ENCODE peak calls at places on chromosome 1, in four cellular contexts. H is neuronal stem cell, W is H9, L is H1. R is an unnamed sample.

GRCh38 chr1:18583326-18583941 is 47.2 kb upstream of the PAX7 start:
- DNase-seq in H (no peak), W (no peak), L (no peak), R (no peak)

GRCh38 chr1:46171351-46171750 is 3.5 kb upstream of the TSPAN1 start:
- DNase-seq in H (no peak), W (no peak), L (no peak), R (no peak)

GRCh38 chr1:59295603-59296002 is 1.3 kb upstream of the FGGY start:
- DNase-seq in H (no peak), W (no peak), L (no peak), R (no peak)

GRCh38 chr1:150364231-150365003 is 470 bp downstream of the RPRD2 start:
- DNase-seq in H (peak; percentile 81), W (peak; percentile 64), L (peak; percentile 9), R (peak; percentile 91)

GRCh38 chr1:193971595-193971994 is 785.2 kb upstream of the B3GALT2 start:
- DNase-seq in H (no peak), W (no peak), L (no peak), R (peak; percentile 46)

GRCh38 chr1:1876335-1876935 is 14.5 kb downstream of the GNB1 start:
- DNase-seq in H (no peak), W (no peak), L (no peak), R (no peak)

GRCh38 chr1:81158592-81158991 is 642.1 kb upstream of the ADGRL2 start:
- DNase-seq in H (no peak), W (no peak), L (no peak), R (peak; percentile 75)

GRCh38 chr1:211548321-211549091 is 30.5 kb downstream of the SLC30A1 start:
- DNase-seq in H (no peak), W (peak; percentile 56), L (no peak), R (no peak)

GRCh38 chr1:25683731-25684130 is 67.1 kb downstream of the MAN1C1 start:
- DNase-seq in H (no peak), W (no peak), L (no peak), R (no peak)

GRCh38 chr1:27525296-27526271 is 35.6 kb upstream of the WASF2 start:
- DNase-seq in H (no peak), W (peak; percentile 83), L (no peak), R (peak; percentile 91)

GRCh38 chr1:206738370-206739366 is 31.9 kb upstream of the IL19 start:
- DNase-seq in H (no peak), W (peak; percentile 49), L (no peak), R (no peak)

GRCh38 chr1:203769505-203770343 is 4.7 kb downstream of the LAX1 start:
- DNase-seq in H (no peak), W (no peak), L (no peak), R (peak; percentile 67)

GRCh38 chr1:109050228-109050995 is 8.5 kb upstream of the WDR47 start:
- DNase-seq in H (no peak), W (no peak), L (no peak), R (no peak)

GRCh38 chr1:226549937-226550670 is 1.5 kb downstream of the STUM start:
- DNase-seq in H (peak; percentile 5), W (peak; percentile 64), L (no peak), R (peak; percentile 25)

GRCh38 chr1:41515131-41515678 is 30.7 kb upstream of the EDN2 start:
- DNase-seq in H (no peak), W (no peak), L (no peak), R (no peak)

GRCh38 chr1:234108921-234109320 is 204.4 kb downstream of the SLC35F3 start:
- DNase-seq in H (no peak), W (no peak), L (no peak), R (no peak)

GRCh38 chr1:81801834-81802531 is 1.2 kb downstream of the ADGRL2 start:
- DNase-seq in H (no peak), W (peak; percentile 35), L (no peak), R (peak; percentile 67)

GRCh38 chr1:221089273-221089672 is 210.0 kb downstream of the HLX start:
- DNase-seq in H (no peak), W (no peak), L (no peak), R (peak; percentile 19)

GRCh38 chr1:15852036-15852827 is 4.7 kb downstream of the SPEN start:
- DNase-seq in H (no peak), W (no peak), L (no peak), R (no peak)
- H3K23ac ChIP-seq in H (no peak overlapping the region), W (no peak overlapping the region), L (no peak overlapping the region), R (no peak overlapping the region)

DNA sequence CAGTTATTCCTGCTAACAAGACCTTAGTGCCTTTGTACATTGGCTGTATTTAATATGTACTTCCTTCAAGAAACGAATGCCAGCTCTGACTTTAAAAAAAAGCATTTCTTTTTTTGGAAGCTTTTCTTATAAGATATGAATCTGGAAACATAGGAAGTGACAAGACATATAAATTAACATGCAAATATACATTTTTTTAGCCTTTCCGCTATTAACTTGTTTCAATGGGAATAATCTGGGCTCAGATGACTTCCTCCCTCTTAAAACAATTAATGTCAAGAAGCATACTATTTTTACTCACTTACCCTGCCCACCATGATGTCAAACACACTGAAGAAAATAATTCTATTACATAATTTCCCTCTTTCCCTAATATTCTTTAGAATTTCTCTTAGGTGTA is 1.4 kb downstream of the DENND1B start:
- DNase-seq in H (no peak), W (no peak), L (no peak), R (peak; percentile 2)
- H2BK15ac ChIP-seq in H (no peak overlapping the region), W (no peak overlapping the region), L (no peak overlapping the region), R (no peak overlapping the region)

GRCh38 chr1:184392779-184393522 is 6.1 kb downstream of the C1orf21 start:
- DNase-seq in H (no peak), W (no peak), L (no peak), R (no peak)
- H2BK12ac ChIP-seq in H (no peak overlapping the region), W (no peak overlapping the region), L (no peak overlapping the region), R (peak overlapping the region; percentile 75)

GRCh38 chr1:8541961-8542521 is 224.1 kb downstream of the SLC45A1 start:
- DNase-seq in H (no peak), W (no peak), L (no peak), R (peak; percentile 87)
- H3K23ac ChIP-seq in H (no peak overlapping the region), W (no peak overlapping the region), L (no peak overlapping the region), R (no peak overlapping the region)

DNA sequence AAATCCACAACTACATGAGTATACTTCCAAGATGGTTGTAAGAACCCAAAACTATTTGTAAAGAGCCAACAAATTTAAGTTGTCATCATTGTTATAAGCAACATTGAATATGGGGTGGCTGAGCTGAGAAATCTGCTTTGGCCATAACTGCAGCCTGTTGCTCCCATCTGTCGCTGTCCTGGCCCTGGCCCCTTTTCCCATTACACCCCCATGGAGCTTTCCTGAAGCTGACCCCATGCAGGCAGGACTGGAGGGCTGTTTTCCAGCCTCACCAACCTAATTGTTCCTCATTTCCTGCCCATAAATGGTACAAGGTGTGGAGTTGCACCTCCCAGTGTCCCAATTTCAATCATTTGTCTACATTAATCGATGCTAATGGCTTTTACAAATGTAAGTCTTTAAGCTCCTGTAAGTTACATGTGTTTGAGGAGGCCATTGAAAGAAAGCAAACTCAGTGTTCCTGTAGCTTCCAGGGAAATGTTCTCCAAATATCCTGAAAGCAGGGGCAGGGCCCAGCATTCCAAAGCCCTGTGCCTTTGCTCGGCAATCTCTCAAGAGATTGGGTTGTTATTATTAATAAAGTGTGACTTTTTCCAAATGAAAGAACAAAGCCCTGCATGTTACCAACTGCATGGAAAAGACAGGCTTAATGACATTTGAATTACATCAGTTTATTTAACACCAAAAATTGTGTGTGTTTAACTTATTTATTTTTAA is 545.9 kb downstream of the PLPP3 start:
- DNase-seq in H (no peak), W (no peak), L (no peak), R (no peak)
- H2BK15ac ChIP-seq in H (no peak overlapping the region), W (no peak overlapping the region), L (no peak overlapping the region), R (no peak overlapping the region)

GRCh38 chr1:156707486-156708244 is 2.3 kb upstream of the CRABP2 start:
- DNase-seq in H (no peak), W (peak; percentile 74), L (no peak), R (peak; percentile 57)

GRCh38 chr1:156706647-156707008 is 1.2 kb upstream of the CRABP2 start:
- DNase-seq in H (peak; percentile 78), W (peak; percentile 82), L (no peak), R (peak; percentile 66)

GRCh38 chr1:156708245-156708661 is 2.9 kb upstream of the CRABP2 start:
- DNase-seq in H (no peak), W (peak; percentile 76), L (no peak), R (no peak)

GRCh38 chr1:156705918-156706646 is 699 bp upstream of the CRABP2 start:
- DNase-seq in H (peak; percentile 95), W (peak; percentile 93), L (peak; percentile 86), R (peak; percentile 71)

DNA sequence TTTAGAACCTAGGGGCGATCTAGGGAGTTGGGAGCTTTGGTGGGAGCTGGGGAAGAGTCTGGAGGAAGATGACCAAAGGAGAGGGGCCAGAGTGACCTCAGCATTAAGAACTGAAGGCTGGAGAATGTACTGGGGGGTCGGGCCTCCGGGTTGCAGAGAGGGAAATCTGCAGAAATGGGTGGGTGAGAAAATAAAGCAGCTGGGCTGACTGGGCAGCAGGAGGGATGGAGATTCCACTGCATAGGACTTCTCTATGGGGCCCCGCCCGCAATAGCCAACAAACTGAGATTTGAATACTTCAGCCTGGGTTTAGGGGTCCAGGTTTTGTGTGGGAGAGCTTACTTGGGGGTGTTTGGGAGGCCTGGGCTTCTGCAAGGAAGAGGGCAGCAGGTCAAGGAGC is 1.6 kb upstream of the CRABP2 start:
- DNase-seq in H (no peak), W (no peak), L (no peak), R (no peak)
- H2BK12ac ChIP-seq in H (peak overlapping the region; percentile 41), W (no peak overlapping the region), L (peak overlapping the region; percentile 96), R (peak overlapping the region; percentile 29)

GRCh38 chr1:8202182-8202905 is 115.6 kb upstream of the SLC45A1 start:
- DNase-seq in H (no peak), W (peak; percentile 61), L (no peak), R (peak; percentile 72)
- H3K23ac ChIP-seq in H (no peak overlapping the region), W (no peak overlapping the region), L (no peak overlapping the region), R (no peak overlapping the region)

GRCh38 chr1:209386156-209386555 is 197.4 kb upstream of the CAMK1G start:
- DNase-seq in H (no peak), W (no peak), L (no peak), R (no peak)

GRCh38 chr1:209383422-209383821 is 200.1 kb upstream of the CAMK1G start:
- DNase-seq in H (no peak), W (no peak), L (no peak), R (no peak)

GRCh38 chr1:209383907-209384709 is 199.4 kb upstream of the CAMK1G start:
- DNase-seq in H (no peak), W (no peak), L (no peak), R (no peak)

GRCh38 chr1:209382701-209383100 is 200.8 kb upstream of the CAMK1G start:
- DNase-seq in H (no peak), W (no peak), L (no peak), R (no peak)

DNA sequence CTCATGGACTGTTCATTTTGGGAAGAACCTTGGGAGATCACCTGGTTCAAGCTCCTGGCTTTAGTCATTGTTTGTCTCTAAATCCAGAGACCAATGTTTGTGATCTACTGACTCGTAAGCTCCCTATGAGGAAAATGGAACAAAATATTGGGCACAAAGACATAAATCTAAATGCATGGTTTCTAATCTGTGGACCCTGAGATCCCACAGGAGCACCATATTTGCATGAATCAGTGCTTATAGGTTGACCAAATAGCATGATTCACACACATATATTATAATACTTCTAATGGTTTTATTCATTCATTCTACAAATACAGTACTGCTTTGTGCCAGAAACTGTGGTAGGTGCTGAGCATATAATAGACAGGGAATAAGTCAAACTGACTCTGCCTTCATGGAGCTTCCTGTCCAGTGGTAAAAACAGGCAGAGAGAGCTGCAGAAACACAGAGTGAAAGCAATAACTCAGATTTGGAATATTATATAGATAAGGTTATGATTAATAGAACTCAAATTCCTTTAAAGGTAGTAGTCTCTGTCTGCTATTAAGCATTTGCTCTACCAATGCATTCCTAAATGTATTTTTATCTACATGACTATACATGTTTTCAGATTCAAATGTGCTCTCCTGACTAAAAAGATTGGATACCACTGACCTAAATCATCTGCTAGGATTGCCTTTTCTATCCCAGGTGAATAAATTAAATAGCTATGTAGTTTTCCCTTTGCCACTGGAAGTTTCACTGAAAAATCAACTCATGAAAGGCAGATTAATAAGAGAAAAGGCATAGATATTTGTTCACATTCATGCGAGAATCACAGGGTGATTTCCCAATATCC is 198.6 kb upstream of the CAMK1G start:
- DNase-seq in H (no peak), W (no peak), L (no peak), R (no peak)
- H2BK15ac ChIP-seq in H (no peak overlapping the region), W (no peak overlapping the region), L (no peak overlapping the region), R (no peak overlapping the region)